ENCODE peak calls at places on chromosomes 5 and 9, in four cellular contexts. F is heart right ventricle; W is effector memory CD4-positive, alpha-beta T cell; Q is sigmoid colon. J is an unnamed sample.

GRCh38 chr5:179438461-179438860 is 93.2 kb upstream of the ADAMTS2 start:
- DNase-seq in Q (no peak), F (no peak), W (no peak), J (no peak)

GRCh38 chr5:148858106-148858505 is 31.7 kb downstream of the ADRB2 start:
- DNase-seq in Q (no peak), W (no peak), F (no peak), J (no peak)

GRCh38 chr9:109238677-109239076 is 71.6 kb upstream of the FRRS1L start:
- DNase-seq in F (no peak), W (no peak), Q (no peak), J (no peak)

GRCh38 chr5:27315541-27316282 is 277.3 kb upstream of the CDH9 start:
- DNase-seq in Q (no peak), F (no peak), W (no peak), J (no peak)

GRCh38 chr5:28734396-28734795 is 1696.0 kb upstream of the CDH9 start:
- DNase-seq in Q (no peak), F (no peak), W (no peak), J (no peak)

GRCh38 chr5:2410451-2410850 is 341.0 kb downstream of the IRX2 start:
- DNase-seq in Q (no peak), F (no peak), W (no peak), J (no peak)

GRCh38 chr5:102628449-102629175 is 126.5 kb upstream of the PAM start:
- DNase-seq in W (no peak), Q (no peak), F (peak; percentile 28), J (no peak)

GRCh38 chr9:112239708-112240107 is 64.6 kb upstream of the SUSD1 start:
- DNase-seq in F (no peak), Q (no peak), W (no peak), J (no peak)

GRCh38 chr5:104265531-104266130 is 703.0 kb upstream of the NUDT12 start:
- DNase-seq in F (no peak), Q (no peak), W (no peak), J (no peak)

GRCh38 chr5:178290376-178290775 is 57.8 kb upstream of the PHYKPL start:
- DNase-seq in W (no peak), Q (peak; percentile 53), F (no peak), J (no peak)

GRCh38 chr9:137892424-137893191 is 15.0 kb downstream of the CACNA1B start:
- DNase-seq in F (no peak), W (no peak), Q (no peak), J (no peak)

GRCh38 chr9:137893670-137894069 is 16.1 kb downstream of the CACNA1B start:
- DNase-seq in Q (no peak), W (no peak), F (no peak), J (no peak)

DNA sequence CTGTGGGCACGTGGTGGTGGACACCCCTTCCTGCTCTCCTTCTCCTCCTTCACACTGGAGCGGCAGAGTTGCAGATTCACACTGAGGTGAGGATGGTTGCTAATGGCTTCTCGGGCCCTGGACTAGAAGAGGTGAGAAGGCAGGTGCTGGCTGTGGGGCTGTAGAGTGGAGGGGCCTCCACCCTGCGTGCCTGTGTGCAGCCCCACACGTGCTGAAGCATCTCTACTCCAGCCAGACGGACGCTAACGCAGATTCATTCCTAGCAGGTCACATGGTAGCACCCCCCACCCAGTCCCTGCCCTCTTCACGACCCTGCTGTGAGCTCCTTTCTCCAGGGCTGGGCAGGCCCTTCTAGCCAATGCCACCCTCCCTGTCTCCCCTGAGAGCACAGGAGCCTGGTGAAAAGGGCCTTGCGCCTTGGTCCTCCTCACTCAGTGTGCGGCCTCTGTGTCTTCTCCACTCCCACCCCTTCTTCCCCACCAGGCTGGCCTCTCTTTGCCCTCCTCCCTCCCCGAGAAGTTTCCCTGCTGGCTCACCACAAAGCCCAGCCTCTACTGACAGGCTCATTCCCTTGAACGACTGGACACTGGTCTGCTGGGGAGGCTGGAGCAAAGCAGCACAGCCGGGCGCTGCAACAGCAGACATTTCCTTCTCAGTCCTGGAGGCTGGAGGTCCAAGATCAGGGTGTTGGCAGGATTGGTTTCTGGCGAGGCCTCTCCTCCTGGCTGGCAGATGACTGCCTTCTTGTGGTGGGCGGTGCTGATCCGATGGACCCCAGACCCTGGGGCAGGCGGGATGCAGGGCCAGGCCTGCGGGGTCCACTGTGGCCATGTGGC is 14.2 kb downstream of the CACNA1B start:
- DNase-seq in F (no peak), Q (no peak), W (no peak), J (no peak)
- H3K4me3 ChIP-seq in F (no peak overlapping the region), Q (no peak overlapping the region), W (no peak overlapping the region), J (no peak overlapping the region)

GRCh38 chr9:15501179-15501578 is 9.6 kb downstream of the PSIP1 start:
- DNase-seq in F (no peak), Q (no peak), W (no peak), J (no peak)

GRCh38 chr9:15498246-15499018 is 12.3 kb downstream of the PSIP1 start:
- DNase-seq in Q (no peak), W (no peak), F (no peak), J (no peak)

GRCh38 chr9:15499108-15499507 is 11.7 kb downstream of the PSIP1 start:
- DNase-seq in W (no peak), Q (no peak), F (no peak), J (no peak)

GRCh38 chr9:15505927-15506326 is 4.8 kb downstream of the PSIP1 start:
- DNase-seq in Q (no peak), W (no peak), F (no peak), J (no peak)

DNA sequence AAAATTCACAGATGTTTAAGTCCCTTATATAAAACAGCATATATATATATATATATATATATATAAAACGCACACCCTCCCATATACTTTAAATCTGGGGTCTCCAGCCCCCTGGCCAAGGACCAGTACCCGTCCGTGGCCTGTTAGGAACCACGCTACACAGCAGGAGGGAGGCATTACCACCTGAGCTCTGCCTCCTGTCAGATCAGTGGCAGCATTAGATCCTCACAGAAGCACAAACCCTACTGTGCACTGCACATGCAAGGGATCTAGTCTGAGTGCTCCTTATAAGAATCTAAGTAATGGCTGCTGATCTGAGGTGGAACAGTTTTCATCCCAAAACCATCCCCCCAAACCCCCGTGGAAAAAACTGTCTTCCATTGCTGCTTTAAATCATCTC is 9.0 kb downstream of the PSIP1 start:
- DNase-seq in Q (no peak), F (no peak), W (no peak), J (no peak)
- H3K4me3 ChIP-seq in Q (no peak overlapping the region), F (no peak overlapping the region), W (no peak overlapping the region), J (no peak overlapping the region)

DNA sequence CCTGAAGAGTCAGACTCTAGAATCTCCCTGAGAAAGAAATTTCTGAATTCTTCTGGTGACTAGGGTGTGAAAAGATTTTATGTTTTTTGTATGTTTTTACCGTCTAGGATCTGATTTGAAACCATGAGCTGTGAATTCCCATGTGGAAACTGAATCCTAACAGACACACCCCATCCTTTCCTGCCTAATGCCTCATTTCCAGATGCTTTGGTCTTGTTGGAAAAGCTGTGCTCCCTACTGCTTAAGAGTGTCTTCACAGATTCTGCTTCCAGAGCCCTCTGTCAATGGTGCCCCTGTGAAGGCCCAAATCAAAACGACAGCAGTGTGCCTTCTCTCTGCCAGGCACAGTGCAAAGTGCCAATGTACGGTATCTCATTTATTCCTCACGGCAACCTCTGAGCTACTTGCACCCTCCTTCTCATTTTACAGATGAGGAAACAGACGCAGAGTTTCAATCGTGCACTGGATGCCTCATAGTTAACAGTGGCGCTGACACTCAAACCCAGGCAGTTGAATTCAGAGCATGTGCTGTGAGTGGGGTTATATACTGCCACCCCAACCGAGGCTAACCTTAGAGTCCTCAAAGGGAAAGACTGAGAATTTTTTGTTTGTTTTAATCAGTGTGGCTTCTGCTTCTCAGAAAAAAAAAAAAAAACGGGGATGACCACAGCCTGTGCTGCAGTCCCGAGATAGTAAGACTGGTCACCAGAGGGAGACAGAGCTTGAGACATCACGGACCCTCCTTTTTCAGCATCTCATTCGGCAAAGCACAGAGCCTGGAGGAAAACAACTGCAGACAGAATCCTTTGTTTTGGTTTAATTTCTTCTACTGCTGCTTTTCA is 188.4 kb downstream of the SNCAIP start:
- DNase-seq in W (no peak), F (peak; percentile 40), Q (peak; percentile 70), J (no peak)
- H3K4me3 ChIP-seq in W (no peak overlapping the region), F (no peak overlapping the region), Q (no peak overlapping the region), J (no peak overlapping the region)

GRCh38 chr9:24698864-24699518 is 153.3 kb upstream of the IZUMO3 start:
- DNase-seq in Q (no peak), W (no peak), F (no peak), J (no peak)
- H3K4me3 ChIP-seq in Q (no peak overlapping the region), W (no peak overlapping the region), F (no peak overlapping the region), J (peak overlapping the region; percentile 27)

GRCh38 chr5:96714450-96714849 is 52.3 kb downstream of the CAST start:
- DNase-seq in F (no peak), Q (no peak), W (no peak), J (no peak)
- H3K4me3 ChIP-seq in F (no peak overlapping the region), Q (no peak overlapping the region), W (no peak overlapping the region), J (no peak overlapping the region)

DNA sequence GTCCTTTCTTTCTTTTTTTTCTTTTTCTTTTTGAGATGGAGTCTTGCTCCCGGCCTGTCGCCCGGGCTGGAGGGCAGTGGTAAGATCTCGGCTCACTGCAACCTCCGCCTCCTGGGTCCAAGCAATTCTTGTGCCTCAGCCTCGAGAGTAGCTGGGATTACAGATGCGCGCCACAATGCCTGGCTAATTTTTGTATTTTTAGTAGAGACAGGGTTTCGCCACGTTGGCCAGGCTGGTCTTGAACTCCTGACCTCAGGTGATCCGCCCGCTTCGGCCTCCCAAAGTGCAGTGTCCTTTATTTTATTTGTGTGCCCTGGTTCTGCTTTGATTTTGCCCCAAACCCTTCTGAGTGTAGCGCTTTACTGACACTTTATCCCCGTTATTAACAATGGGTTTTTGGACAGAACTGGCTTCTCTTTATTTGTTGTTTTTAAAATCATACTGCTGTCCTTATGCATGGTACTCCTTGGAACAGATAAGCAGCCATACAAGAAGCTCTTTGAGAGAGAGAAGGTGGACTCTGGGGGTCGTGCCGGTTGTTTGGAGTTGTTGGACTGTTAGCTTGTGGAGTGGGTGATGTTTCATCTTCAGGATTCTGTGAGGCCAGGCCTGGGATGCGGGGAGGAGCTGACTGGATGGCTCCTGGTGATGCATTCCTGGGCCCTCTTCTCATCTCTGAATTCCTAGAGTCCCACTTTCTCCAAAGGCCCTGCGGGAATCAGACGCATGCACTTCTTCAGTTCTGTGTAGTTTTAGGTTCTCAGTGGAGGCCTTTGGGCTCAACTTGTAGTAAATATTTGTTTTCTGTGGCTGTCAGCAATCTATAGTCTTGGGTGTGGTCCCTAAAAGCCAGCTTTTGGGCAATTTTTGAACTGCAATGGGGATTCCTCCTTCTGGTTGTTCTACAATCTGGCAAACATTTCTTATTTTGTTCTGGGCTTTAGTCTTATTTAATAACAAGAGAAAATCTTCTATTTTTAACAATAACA is 47.8 kb downstream of the PTTG1 start:
- DNase-seq in Q (no peak), W (no peak), F (no peak), J (no peak)
- H3K4me3 ChIP-seq in Q (no peak overlapping the region), W (peak overlapping the region; percentile 30), F (peak overlapping the region; percentile 27), J (no peak overlapping the region)

GRCh38 chr5:139131062-139131856 is 66.9 kb downstream of the SIL1 start:
- DNase-seq in Q (peak; percentile 83), W (no peak), F (peak; percentile 71), J (no peak)
- H3K4me3 ChIP-seq in Q (no peak overlapping the region), W (no peak overlapping the region), F (peak overlapping the region; percentile 13), J (no peak overlapping the region)

GRCh38 chr9:89442501-89442978 is 55.4 kb downstream of the SEMA4D start:
- DNase-seq in W (no peak), F (no peak), Q (no peak), J (no peak)
- H3K4me3 ChIP-seq in W (no peak overlapping the region), F (no peak overlapping the region), Q (no peak overlapping the region), J (no peak overlapping the region)